ENCODE peak calls at places on chromosomes 4 and X, in seven cellular contexts. M, G, N, T, D, I and J are unnamed samples.

GRCh38 chrX:9538544-9539045 is 73.7 kb downstream of the TBL1X start:
- DNase-seq in G (no peak), D (peak), T (peak), M (peak), I (no peak), N (no peak), J (no peak)

GRCh38 chr4:6892909-6893202 is 16.8 kb upstream of the TBC1D14 start:
- DNase-seq in D (no peak), N (no peak), I (no peak), G (no peak), T (no peak), M (no peak), J (no peak)

GRCh38 chrX:50903387-50904027 is 7.0 kb upstream of the BMP15 start:
- DNase-seq in D (peak), M (no peak), T (no peak), G (peak), N (no peak), I (no peak), J (peak)

GRCh38 chrX:101117701-101118100 is 19.7 kb downstream of the CENPI start:
- DNase-seq in M (no peak), N (no peak), G (no peak), D (no peak), T (no peak), I (no peak), J (no peak)

GRCh38 chrX:52422884-52423283 is 54.1 kb downstream of the XAGE2 start:
- DNase-seq in D (no peak), N (no peak), G (no peak), M (no peak), I (no peak), T (no peak), J (no peak)

GRCh38 chr4:85747871-85748491 is 273.0 kb downstream of the ARHGAP24 start:
- DNase-seq in T (no peak), G (peak), N (no peak), I (no peak), D (peak), M (no peak), J (no peak)

GRCh38 chrX:65925592-65925991 is 114.3 kb downstream of the VSIG4 start:
- DNase-seq in G (no peak), D (no peak), T (no peak), N (no peak), I (no peak), M (no peak), J (no peak)

GRCh38 chr4:13496605-13497004 is 12.5 kb upstream of the RAB28 start:
- DNase-seq in M (no peak), N (no peak), D (no peak), T (no peak), G (no peak), I (no peak), J (no peak)

GRCh38 chr4:80336582-80336981 is 1.1 kb downstream of the CFAP299 start:
- DNase-seq in G (peak), T (no peak), M (no peak), I (no peak), N (no peak), D (peak), J (peak)

GRCh38 chr4:176792348-176793059 is at the start of gene VEGFC:
- DNase-seq in I (peak), D (peak), T (peak), N (peak), G (no peak), M (no peak), J (no peak)

GRCh38 chr4:47577779-47578553 is 92.9 kb downstream of the ATP10D start:
- DNase-seq in I (no peak), G (no peak), D (peak), T (no peak), N (no peak), M (no peak), J (no peak)

GRCh38 chr4:52172166-52172565 is 121.1 kb downstream of the SPATA18 start:
- DNase-seq in G (no peak), T (no peak), D (no peak), I (no peak), N (no peak), M (no peak), J (no peak)

GRCh38 chr4:149113804-149114430 is 671.7 kb upstream of the NR3C2 start:
- DNase-seq in G (no peak), N (no peak), T (no peak), D (no peak), I (no peak), M (no peak), J (no peak)

GRCh38 chr4:25330905-25331816 is 18.6 kb downstream of the ZCCHC4 start:
- DNase-seq in T (no peak), G (no peak), M (no peak), N (no peak), D (no peak), I (no peak), J (no peak)

GRCh38 chr4:154344686-154345085 is 146.9 kb downstream of the DCHS2 start:
- DNase-seq in M (no peak), T (no peak), D (no peak), N (no peak), G (no peak), I (no peak), J (no peak)

GRCh38 chrX:6448003-6448402 is 86.9 kb downstream of the VCX3A start:
- DNase-seq in N (no peak), D (peak), T (no peak), G (no peak), M (no peak), I (no peak), J (no peak)

GRCh38 chrX:3690140-3690539 is 23.3 kb downstream of the PRKX start:
- DNase-seq in M (no peak), T (no peak), I (no peak), G (no peak), N (no peak), D (no peak), J (no peak)

GRCh38 chrX:38166478-38167083 is 54.1 kb downstream of the SRPX start:
- DNase-seq in G (peak), T (no peak), M (no peak), D (peak), N (no peak), I (no peak), J (no peak)

GRCh38 chrX:47093248-47093647 is 15.0 kb downstream of the RGN start:
- DNase-seq in T (no peak), I (no peak), G (peak), N (no peak), M (no peak), D (peak), J (no peak)

GRCh38 chrX:154382483-154383069 is 3.5 kb downstream of the EMD start:
- DNase-seq in I (no peak), T (no peak), G (no peak), D (no peak), M (no peak), N (no peak), J (no peak)

DNA sequence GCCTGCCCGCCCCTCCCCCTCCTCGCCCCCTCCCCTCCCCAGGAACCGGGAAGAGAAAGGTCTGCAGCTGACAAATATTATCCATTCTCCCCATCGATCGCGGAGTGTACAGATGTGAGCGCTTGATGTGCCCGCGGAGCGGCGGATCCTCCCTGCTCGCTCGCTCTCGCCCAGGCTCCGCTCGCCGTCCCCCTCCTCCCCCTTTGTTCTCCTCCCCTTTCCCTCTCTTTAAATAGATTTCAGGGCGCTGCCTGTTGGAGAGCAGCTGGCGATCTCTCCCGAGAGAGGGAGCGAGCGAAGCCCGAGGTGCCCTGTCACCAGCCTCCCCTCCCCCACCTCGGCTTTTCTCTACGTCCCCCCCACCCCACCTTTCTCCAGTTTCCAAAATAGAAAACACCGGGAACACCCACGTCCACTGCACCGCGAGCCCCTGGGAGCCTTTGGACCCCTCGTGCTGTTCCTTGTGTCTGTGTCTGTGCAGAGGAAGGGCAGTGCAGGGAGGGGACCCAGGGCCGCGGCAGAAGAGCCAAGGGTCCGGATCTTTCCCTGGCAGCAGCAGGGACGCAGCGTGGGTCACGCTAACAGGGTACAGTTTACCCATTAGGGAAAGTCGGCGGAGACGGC is 56.6 kb upstream of the BCOR start:
- DNase-seq in N (peak), D (peak), M (no peak), I (no peak), G (peak), T (no peak), J (peak)
- TF ChIP-seq POLR2A in N (no peak), D (no peak), M (no peak), I (no peak), G (no peak), T (no peak), J (no peak)

GRCh38 chr4:184165291-184165690 is 52.4 kb downstream of the ENPP6 start:
- DNase-seq in M (peak), N (no peak), T (no peak), G (no peak), D (no peak), I (no peak), J (no peak)

GRCh38 chr4:184168406-184169019 is 49.2 kb downstream of the ENPP6 start:
- DNase-seq in D (peak), G (peak), N (peak), T (peak), M (peak), I (no peak), J (peak)

GRCh38 chr4:184169225-184169867 is 48.3 kb downstream of the ENPP6 start:
- DNase-seq in I (no peak), N (no peak), M (peak), T (no peak), D (no peak), G (no peak), J (no peak)

GRCh38 chr4:184166736-184167135 is 50.9 kb downstream of the ENPP6 start:
- DNase-seq in N (no peak), T (no peak), I (no peak), D (no peak), M (peak), G (no peak), J (no peak)

GRCh38 chr4:184167576-184167975 is 50.1 kb downstream of the ENPP6 start:
- DNase-seq in G (no peak), I (no peak), D (no peak), M (peak), T (no peak), N (no peak), J (no peak)
- TF ChIP-seq POLR2A in G (no peak), I (no peak), D (no peak), M (no peak), T (no peak), N (no peak), J (no peak)

DNA sequence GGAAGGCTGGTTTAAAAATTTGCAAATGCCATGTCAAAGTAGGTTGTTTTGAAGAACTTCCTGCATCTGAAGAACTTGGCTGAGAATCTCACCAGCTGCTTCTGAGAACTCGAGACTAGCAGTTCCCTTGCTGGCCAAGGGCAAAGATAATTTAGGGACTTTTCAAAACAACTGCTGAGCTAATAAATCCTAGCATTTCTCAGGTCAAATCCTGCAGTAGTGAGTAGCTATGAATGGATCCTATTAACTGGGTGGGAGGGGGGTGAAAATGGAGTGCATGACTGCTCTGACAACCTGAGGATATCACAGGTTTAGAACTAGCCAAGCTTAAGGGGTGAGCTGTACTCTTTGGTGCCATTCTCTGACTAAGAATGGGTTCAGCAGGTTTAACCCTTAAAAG is 128.4 kb upstream of the GALNT7 start:
- DNase-seq in T (no peak), G (no peak), D (peak), I (no peak), M (no peak), N (no peak), J (no peak)
- TF ChIP-seq POLR2A in T (no peak), G (no peak), D (no peak), I (no peak), M (no peak), N (no peak), J (no peak)

GRCh38 chr4:1721003-1721665 is at the start of the genes TACC3 and TMEM129:
- DNase-seq in N (peak), I (peak), T (peak), G (peak), M (peak), D (peak), J (peak)

GRCh38 chr4:1718095-1718850 is 2.9 kb downstream of the TMEM129 start:
- DNase-seq in T (no peak), D (peak), N (no peak), M (no peak), G (no peak), I (no peak), J (no peak)

GRCh38 chr4:1721666-1722550 is 587 bp downstream of the TACC3 start:
- DNase-seq in G (no peak), M (no peak), D (no peak), I (no peak), T (peak), N (no peak), J (no peak)

GRCh38 chr4:1722551-1723071 is 1.3 kb downstream of the TACC3 start:
- DNase-seq in T (peak), I (no peak), G (no peak), M (no peak), N (no peak), D (no peak), J (no peak)

DNA sequence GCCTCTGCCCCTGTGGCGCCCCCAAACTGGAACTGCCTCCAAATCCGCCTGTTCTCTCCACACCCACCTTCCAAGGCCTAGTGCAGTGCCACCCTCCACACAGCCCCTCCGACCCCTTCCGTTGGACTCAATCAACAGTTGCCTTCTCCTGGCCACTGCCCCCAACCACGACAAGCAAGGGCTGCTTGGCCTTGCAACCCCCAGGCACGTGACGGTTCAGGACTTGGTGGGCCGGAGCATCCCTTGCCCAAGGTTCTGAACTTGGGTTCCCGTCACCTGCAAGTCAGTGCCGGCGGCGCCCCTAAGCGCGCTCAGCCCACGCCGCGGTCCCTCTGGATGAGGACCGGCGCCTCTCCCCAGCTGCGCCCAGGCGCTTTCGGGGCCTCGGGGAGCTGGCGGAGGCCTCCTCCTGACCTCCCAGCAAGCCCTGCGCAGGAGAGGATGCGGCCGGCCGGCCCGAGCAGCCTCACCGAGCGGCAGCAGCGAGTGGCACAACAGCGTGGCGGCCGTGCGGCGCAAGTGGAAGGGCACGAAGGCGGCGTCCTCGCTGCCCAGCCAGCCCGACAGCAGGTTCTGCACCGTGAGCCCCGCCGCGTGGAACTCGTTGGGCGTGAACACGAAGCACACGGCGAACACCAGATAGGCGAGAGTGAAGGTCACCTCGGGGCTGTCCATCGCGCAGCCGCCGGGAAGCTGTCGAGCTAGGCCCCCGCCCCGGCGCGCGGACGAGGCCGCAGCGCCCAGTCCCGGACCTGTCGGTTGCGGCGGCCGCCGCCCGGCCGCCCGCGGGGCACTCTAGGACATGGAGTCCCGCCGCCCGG is 750 bp downstream of the TMEM129 start:
- DNase-seq in G (no peak), I (no peak), N (no peak), D (peak), M (no peak), T (peak), J (no peak)
- TF ChIP-seq POLR2A in G (peak), I (no peak), N (no peak), D (peak), M (no peak), T (no peak), J (peak)

DNA sequence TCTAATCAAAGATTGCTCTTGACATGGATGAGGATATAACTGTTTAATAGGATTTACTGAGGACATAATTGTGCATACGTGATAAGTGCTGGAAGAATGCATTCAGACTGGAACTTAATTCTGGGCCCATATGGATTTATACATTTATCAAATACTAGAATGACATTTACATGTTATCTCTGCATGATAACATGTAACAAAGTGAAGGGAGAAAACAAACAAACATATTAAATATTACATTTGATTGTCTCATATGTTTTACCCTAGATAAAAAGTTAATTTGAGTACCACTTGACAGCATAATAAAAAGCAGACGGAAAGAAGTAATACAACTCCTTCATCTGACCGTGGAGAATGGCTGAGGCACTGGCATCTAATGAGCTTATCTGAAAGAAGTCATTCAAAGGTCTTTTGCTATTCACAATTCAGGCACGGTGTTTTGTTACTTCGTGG is 297.8 kb downstream of the PPP3CA start:
- DNase-seq in N (no peak), G (no peak), D (no peak), T (no peak), I (no peak), M (no peak), J (no peak)
- TF ChIP-seq POLR2A in N (no peak), G (no peak), D (no peak), T (no peak), I (no peak), M (no peak), J (no peak)

GRCh38 chrX:1400049-1400448 is 8.1 kb upstream of the SLC25A6 start:
- DNase-seq in I (no peak), G (no peak), T (peak), M (no peak), N (no peak), D (no peak), J (no peak)

GRCh38 chrX:1403228-1403627 is 11.3 kb upstream of the SLC25A6 start:
- DNase-seq in I (no peak), T (peak), N (no peak), M (no peak), D (no peak), G (no peak), J (no peak)

GRCh38 chrX:1400731-1401471 is 9.0 kb upstream of the SLC25A6 start:
- DNase-seq in M (no peak), T (peak), G (no peak), N (no peak), I (no peak), D (no peak), J (no peak)

GRCh38 chrX:1398431-1399340 is 6.8 kb upstream of the SLC25A6 start:
- DNase-seq in G (no peak), T (peak), M (no peak), N (no peak), D (no peak), I (no peak), J (no peak)

DNA sequence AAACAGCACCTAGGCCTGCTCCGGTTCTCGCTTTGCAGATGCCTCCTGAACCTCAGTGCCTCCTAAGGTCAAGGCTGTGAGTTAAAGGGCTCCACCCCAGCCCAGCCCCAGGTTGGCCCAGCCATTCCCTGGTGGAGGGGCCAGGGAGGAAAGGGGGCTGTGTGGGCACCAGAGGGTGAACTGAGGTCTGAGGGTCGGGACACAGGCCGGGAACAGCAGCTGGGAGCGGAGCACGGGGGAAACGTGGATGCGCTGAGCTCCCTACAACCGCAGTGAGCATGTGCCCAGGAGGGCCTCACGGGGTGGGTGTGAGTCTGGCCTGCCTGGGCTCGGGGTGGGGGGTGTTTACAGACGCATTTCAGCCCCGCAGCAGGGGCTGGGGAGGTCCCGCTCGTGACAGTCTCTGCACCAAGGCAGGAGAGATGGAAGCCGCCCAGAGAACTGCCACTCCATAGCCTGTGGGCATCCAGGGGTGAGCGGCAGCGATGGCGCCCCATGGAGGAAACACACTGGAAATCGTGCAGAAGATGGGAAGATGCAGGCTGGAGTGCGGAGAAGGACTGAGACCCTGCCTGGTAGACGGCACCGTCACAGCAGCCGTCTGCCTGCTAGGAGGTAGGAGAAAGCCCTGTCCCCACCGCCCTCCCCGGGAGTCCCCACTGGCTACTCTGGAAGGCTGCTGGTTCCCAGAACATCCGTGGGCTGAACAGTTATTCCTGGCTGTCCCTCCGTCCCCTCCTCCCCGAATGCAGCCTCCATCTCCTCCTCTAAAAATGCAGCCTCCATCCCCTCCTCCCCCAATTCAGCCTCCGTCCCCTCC is 9.9 kb upstream of the SLC25A6 start:
- DNase-seq in T (peak), N (no peak), G (no peak), M (no peak), D (no peak), I (no peak), J (no peak)
- TF ChIP-seq POLR2A in T (no peak), N (no peak), G (no peak), M (no peak), D (no peak), I (no peak), J (no peak)

GRCh38 chr4:36328130-36328529 is 46.7 kb downstream of the DTHD1 start:
- DNase-seq in M (no peak), D (no peak), I (no peak), T (no peak), N (no peak), G (no peak), J (no peak)
- TF ChIP-seq POLR2A in M (no peak), D (no peak), I (no peak), T (no peak), N (no peak), G (no peak), J (no peak)

DNA sequence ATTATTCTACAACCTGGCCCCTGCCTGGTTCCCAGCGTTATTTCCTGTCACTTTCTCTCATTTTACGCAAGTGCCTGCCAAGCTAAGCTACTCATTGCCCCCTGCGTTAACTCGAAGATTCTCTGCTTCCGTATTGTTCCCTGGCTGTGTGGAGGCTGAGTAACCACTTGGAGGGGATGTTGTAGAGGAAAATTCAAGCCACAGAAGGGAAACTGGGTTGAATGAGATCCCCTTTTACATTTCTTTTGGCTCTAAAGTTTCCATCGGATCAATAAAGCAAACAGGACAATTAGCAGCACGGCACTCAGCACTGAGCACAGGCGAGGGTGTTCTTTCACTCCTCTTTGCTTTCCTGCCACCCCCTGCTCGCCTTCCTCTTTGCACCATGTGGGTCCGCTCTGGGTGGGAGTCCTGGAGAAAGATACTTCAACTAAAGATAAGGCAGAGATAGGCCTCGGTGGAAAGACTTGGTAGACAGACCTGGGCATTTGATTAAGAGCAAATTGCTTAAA is 4.2 kb upstream of the TMSB4X start:
- DNase-seq in D (peak), G (no peak), M (no peak), I (no peak), T (no peak), N (peak), J (no peak)
- TF ChIP-seq POLR2A in D (peak), G (no peak), M (no peak), I (no peak), T (no peak), N (no peak), J (no peak)